ENCODE peak calls at places on chromosome 12, in four cellular contexts. C is body of pancreas, F is AG04450, W is gastrocnemius medialis. U is an unnamed sample.
A peak's percentile ranks its signal among the peaks of the same experiment; 100 is the strongest.

GRCh38 chr12:70660620-70661219 is 23.5 kb upstream of the PTPRB start:
- DNase-seq in F (no peak), C (no peak), W (peak; percentile 14), U (no peak)

GRCh38 chr12:19055589-19055988 is 73.9 kb upstream of the PLEKHA5 start:
- DNase-seq in W (no peak), C (no peak), F (no peak), U (no peak)

GRCh38 chr12:33605776-33606175 is 166.2 kb upstream of the SYT10 start:
- DNase-seq in F (no peak), W (no peak), C (no peak), U (no peak)

GRCh38 chr12:39887824-39888223 is 218.1 kb downstream of the SLC2A13 start:
- DNase-seq in W (no peak), C (no peak), F (no peak), U (no peak)

GRCh38 chr12:128763395-128763794 is 60.4 kb downstream of the SLC15A4 start:
- DNase-seq in W (no peak), F (no peak), C (no peak), U (no peak)

GRCh38 chr12:3035815-3036702 is 41.1 kb upstream of the TSPAN9 start:
- DNase-seq in F (no peak), C (no peak), W (no peak), U (no peak)

GRCh38 chr12:130879212-130879686 is 7.4 kb downstream of the RAN start:
- DNase-seq in C (no peak), F (no peak), W (no peak), U (no peak)

GRCh38 chr12:26297386-26298070 is 102.2 kb downstream of the SSPN start:
- DNase-seq in W (no peak), C (no peak), F (no peak), U (no peak)

GRCh38 chr12:66107451-66107915 is 23.1 kb downstream of the LLPH start:
- DNase-seq in C (peak; percentile 56), W (peak; percentile 17), F (peak; percentile 88), U (peak; percentile 69)

GRCh38 chr12:89947437-89948265 is 239.0 kb upstream of the ATP2B1 start:
- DNase-seq in C (no peak), W (no peak), F (peak; percentile 78), U (no peak)

GRCh38 chr12:12428961-12429657 is 72.2 kb downstream of the BORCS5 start:
- DNase-seq in W (no peak), F (no peak), C (no peak), U (no peak)

GRCh38 chr12:9707356-9707755 is 25.5 kb downstream of the CLECL1 start:
- DNase-seq in C (no peak), F (no peak), W (no peak), U (no peak)

GRCh38 chr12:64583395-64584172 is 26.7 kb upstream of the RASSF3 start:
- DNase-seq in F (no peak), C (no peak), W (no peak), U (no peak)

GRCh38 chr12:83017001-83017400 is 330.3 kb downstream of the TMTC2 start:
- DNase-seq in C (no peak), F (no peak), W (no peak), U (no peak)

GRCh38 chr12:119869720-119870119 is 7.4 kb downstream of the CIT start:
- DNase-seq in W (no peak), C (no peak), F (peak; percentile 67), U (no peak)

GRCh38 chr12:29781176-29781575 is 2.6 kb downstream of the TMTC1 start:
- DNase-seq in C (no peak), F (no peak), W (no peak), U (no peak)

GRCh38 chr12:56377310-56377988 is 14.8 kb upstream of the APOF start:
- DNase-seq in C (no peak), W (no peak), F (no peak), U (no peak)

GRCh38 chr12:105228494-105228893 is 7.5 kb downstream of the APPL2 start:
- DNase-seq in C (no peak), W (no peak), F (no peak), U (no peak)

DNA sequence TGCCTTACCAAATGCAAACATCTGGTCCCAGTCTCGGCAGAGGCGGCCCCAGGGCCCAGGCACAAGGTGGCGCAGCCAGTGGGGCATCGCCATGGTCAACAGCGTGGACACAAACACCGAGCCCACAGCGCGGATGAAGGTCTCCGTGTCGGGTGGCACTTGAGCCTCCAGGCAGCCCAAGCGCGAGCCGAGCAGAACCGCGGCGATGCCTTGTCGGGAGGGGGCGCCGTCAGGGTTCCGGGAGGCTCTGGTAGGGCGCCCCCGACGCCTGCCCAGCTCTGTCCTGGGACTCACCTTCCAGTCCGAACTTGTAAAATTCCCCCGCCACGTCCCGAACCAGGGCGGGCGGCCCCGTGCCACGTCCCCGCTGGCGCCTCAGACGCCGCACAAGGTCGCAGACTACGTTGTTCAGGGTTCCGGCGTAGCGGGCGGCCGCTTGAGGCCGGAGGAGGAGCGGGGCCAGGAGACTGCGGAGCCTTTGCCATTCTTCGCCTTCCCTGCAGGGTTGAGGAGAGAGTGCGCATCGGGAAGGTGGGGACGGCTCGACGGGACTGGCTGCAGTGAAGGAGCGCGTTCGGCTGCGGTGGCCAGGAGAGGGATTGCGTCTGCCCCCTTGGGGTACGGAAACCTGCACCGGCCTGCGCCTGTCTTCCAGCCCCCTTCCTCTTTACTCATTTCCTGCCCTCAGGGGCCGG is 1.7 kb downstream of the CYP27B1 start:
- DNase-seq in C (peak; percentile 49), F (no peak), W (no peak), U (no peak)
- H3K4me3 ChIP-seq in C (peak overlapping the region; percentile 16), F (peak overlapping the region; percentile 29), W (peak overlapping the region; percentile 43), U (peak overlapping the region; percentile 68)

GRCh38 chr12:37546206-37546605 is 770.4 kb upstream of the ALG10B start:
- DNase-seq in W (no peak), F (no peak), C (no peak), U (no peak)
- H3K9me3 ChIP-seq in W (no peaks in the 10 kb centered on the region), F (peaks cover 71% of the 10 kb centered on the region), C (no peaks in the 10 kb centered on the region), U (no peaks in the 10 kb centered on the region)

DNA sequence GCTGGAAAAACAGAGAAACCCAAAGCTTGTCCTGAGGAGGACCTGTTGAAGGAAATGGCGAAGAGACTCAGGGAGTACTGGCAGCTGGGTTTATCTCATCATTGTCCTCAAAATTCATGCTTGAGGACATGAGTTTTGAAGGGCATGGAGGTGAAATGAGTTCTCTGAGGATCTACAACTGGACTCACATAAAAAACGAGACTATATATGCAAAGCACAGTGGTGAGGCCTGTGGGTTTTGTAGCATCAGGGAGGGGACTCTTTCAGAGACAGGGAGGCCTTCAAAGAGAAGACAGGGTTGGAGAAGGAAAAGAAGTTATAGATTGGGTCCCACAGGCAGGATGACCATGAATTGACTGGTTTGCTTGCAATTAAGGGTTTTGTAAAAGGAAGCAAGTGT is 71.3 kb upstream of the SCN8A start:
- DNase-seq in F (no peak), W (no peak), C (no peak), U (no peak)
- TF ChIP-seq CTCF in F (no peak), W (no peak), C (no peak), U (no peak)

DNA sequence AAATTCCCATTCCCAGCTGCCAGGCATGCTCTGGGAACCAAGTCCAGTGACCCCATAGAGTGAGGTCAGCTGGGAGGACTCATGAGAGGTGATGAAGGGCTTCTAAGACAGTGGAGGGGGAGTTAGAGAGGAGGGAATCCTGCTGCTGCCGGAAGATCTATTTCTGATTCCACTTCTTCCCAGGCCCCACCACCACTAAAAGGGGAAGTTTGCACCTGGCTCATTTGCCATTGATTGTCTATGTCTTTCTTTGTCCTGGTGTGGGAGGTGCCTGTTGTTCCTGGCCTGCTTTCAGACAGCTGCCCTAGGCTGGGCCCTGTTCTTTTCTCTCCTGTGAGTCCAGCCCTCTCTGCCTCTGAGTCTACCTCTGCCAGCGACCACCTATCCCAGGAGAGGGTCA is 3.0 kb upstream of the KRT6A start:
- DNase-seq in W (no peak), C (no peak), F (no peak), U (no peak)
- H3K4me3 ChIP-seq in W (no peak overlapping the region), C (no peak overlapping the region), F (no peak overlapping the region), U (no peak overlapping the region)

DNA sequence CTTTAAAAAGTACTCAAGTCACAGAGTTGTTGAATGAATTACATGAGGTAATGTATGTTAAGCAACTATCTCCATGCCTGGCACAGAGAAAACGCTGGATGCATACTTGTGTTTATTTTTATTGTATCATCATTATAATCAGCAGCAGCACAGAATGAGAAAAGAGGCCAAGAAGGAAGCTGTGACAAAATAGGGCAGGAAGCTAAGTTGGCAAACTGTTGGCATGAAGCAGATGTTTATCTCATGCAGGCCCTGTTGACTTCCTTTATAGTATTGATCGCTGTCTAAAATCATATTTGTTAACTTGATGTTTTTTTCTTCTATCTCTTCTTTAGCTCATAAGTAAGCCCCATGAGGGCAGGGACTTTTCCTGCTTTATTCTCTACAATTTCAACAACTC is 466.6 kb downstream of the TRHDE start:
- DNase-seq in F (no peak), C (no peak), W (no peak), U (no peak)
- H3K9me3 ChIP-seq in F (no peaks in the 10 kb centered on the region), C (no peaks in the 10 kb centered on the region), W (no peaks in the 10 kb centered on the region), U (peaks cover 11% of the 10 kb centered on the region)

U was measured in thoracic aorta.